ENCODE peak calls at places on chromosome 4, in six cellular contexts. One of them, this sample, is unnamed.

GRCh38 chr4:174152717-174153466 is 130.6 kb downstream of the FBXO8 start:
- DNase-seq in stimulated activated CD8-positive, alpha-beta memory T cell treated with anti-CD3 and anti-CD28 coated beads, Interleukin-12 subunit alpha, Interleukin-12 subunit beta, amount 100 ng/mL, for 1 hour: no peak
- DNase-seq in CD4-positive, alpha-beta T cell: no peak
- DNase-seq in Right ventricle myocardium superior: no peak
- DNase-seq in H7: no peak
- DNase-seq in WTC11: no peak
- DNase-seq in this sample: no peak

GRCh38 chr4:30718021-30718888 is 1.9 kb upstream of the PCDH7 start:
- DNase-seq in stimulated activated CD8-positive, alpha-beta memory T cell treated with anti-CD3 and anti-CD28 coated beads, Interleukin-12 subunit alpha, Interleukin-12 subunit beta, amount 100 ng/mL, for 1 hour: no peak
- DNase-seq in CD4-positive, alpha-beta T cell: no peak
- DNase-seq in Right ventricle myocardium superior: peak; percentile 65
- DNase-seq in H7: peak; percentile 78
- DNase-seq in WTC11: peak; percentile 66
- DNase-seq in this sample: no peak

GRCh38 chr4:77158487-77158861 is 1.5 kb downstream of the CCNG2 start:
- DNase-seq in stimulated activated CD8-positive, alpha-beta memory T cell treated with anti-CD3 and anti-CD28 coated beads, Interleukin-12 subunit alpha, Interleukin-12 subunit beta, amount 100 ng/mL, for 1 hour: no peak
- DNase-seq in CD4-positive, alpha-beta T cell: peak; percentile 22
- DNase-seq in Right ventricle myocardium superior: no peak
- DNase-seq in H7: no peak
- DNase-seq in WTC11: no peak
- DNase-seq in this sample: no peak

GRCh38 chr4:145511913-145512522 is 30.4 kb downstream of the SMAD1 start:
- DNase-seq in stimulated activated CD8-positive, alpha-beta memory T cell treated with anti-CD3 and anti-CD28 coated beads, Interleukin-12 subunit alpha, Interleukin-12 subunit beta, amount 100 ng/mL, for 1 hour: no peak
- DNase-seq in CD4-positive, alpha-beta T cell: no peak
- DNase-seq in Right ventricle myocardium superior: no peak
- DNase-seq in H7: no peak
- DNase-seq in WTC11: no peak
- DNase-seq in this sample: no peak

GRCh38 chr4:94577136-94577535 is 125.4 kb downstream of the PDLIM5 start:
- DNase-seq in stimulated activated CD8-positive, alpha-beta memory T cell treated with anti-CD3 and anti-CD28 coated beads, Interleukin-12 subunit alpha, Interleukin-12 subunit beta, amount 100 ng/mL, for 1 hour: no peak
- DNase-seq in CD4-positive, alpha-beta T cell: no peak
- DNase-seq in Right ventricle myocardium superior: peak; percentile 44
- DNase-seq in H7: peak; percentile 19
- DNase-seq in WTC11: peak; percentile 28
- DNase-seq in this sample: no peak

GRCh38 chr4:65510976-65511375 is 159.3 kb downstream of the EPHA5 start:
- DNase-seq in stimulated activated CD8-positive, alpha-beta memory T cell treated with anti-CD3 and anti-CD28 coated beads, Interleukin-12 subunit alpha, Interleukin-12 subunit beta, amount 100 ng/mL, for 1 hour: no peak
- DNase-seq in CD4-positive, alpha-beta T cell: no peak
- DNase-seq in Right ventricle myocardium superior: no peak
- DNase-seq in H7: no peak
- DNase-seq in WTC11: no peak
- DNase-seq in this sample: no peak

GRCh38 chr4:78057135-78057599 is at the start of gene FRAS1:
- DNase-seq in stimulated activated CD8-positive, alpha-beta memory T cell treated with anti-CD3 and anti-CD28 coated beads, Interleukin-12 subunit alpha, Interleukin-12 subunit beta, amount 100 ng/mL, for 1 hour: no peak
- DNase-seq in CD4-positive, alpha-beta T cell: no peak
- DNase-seq in Right ventricle myocardium superior: peak; percentile 42
- DNase-seq in H7: peak; percentile 72
- DNase-seq in WTC11: peak; percentile 75
- DNase-seq in this sample: peak; percentile 6

GRCh38 chr4:118683513-118683912 is 1.7 kb upstream of the METTL14 start:
- DNase-seq in stimulated activated CD8-positive, alpha-beta memory T cell treated with anti-CD3 and anti-CD28 coated beads, Interleukin-12 subunit alpha, Interleukin-12 subunit beta, amount 100 ng/mL, for 1 hour: no peak
- DNase-seq in CD4-positive, alpha-beta T cell: no peak
- DNase-seq in Right ventricle myocardium superior: no peak
- DNase-seq in H7: peak; percentile 16
- DNase-seq in WTC11: no peak
- DNase-seq in this sample: no peak

GRCh38 chr4:118213101-118213500 is 139.7 kb downstream of the PRSS12 start:
- DNase-seq in stimulated activated CD8-positive, alpha-beta memory T cell treated with anti-CD3 and anti-CD28 coated beads, Interleukin-12 subunit alpha, Interleukin-12 subunit beta, amount 100 ng/mL, for 1 hour: no peak
- DNase-seq in CD4-positive, alpha-beta T cell: no peak
- DNase-seq in Right ventricle myocardium superior: no peak
- DNase-seq in H7: no peak
- DNase-seq in WTC11: no peak
- DNase-seq in this sample: no peak

GRCh38 chr4:71711985-71712348 is 71.9 kb downstream of the GC start:
- DNase-seq in stimulated activated CD8-positive, alpha-beta memory T cell treated with anti-CD3 and anti-CD28 coated beads, Interleukin-12 subunit alpha, Interleukin-12 subunit beta, amount 100 ng/mL, for 1 hour: no peak
- DNase-seq in CD4-positive, alpha-beta T cell: no peak
- DNase-seq in Right ventricle myocardium superior: no peak
- DNase-seq in H7: no peak
- DNase-seq in WTC11: no peak
- DNase-seq in this sample: no peak

This sample was measured in memory B cell.